ENCODE peak calls at places on chromosomes 2 and 18, in ten cellular contexts. D is islet precursor cell, L is kidney epithelial cell, Y is HAP-1, P is T follicular helper cell, A is EH, I is NCI-H460, X is neuronal stem cell, V is 8988T, U is type B pancreatic cell. K is an unnamed sample.

GRCh38 chr2:235562065-235562747 is 68.4 kb downstream of the AGAP1 start:
- DNase-seq in D (no peak), L (no peak), Y (no peak), P (no peak), A (no peak), I (no peak), X (no peak), V (no peak), U (no peak), K (no peak)

GRCh38 chr2:36174920-36175319 is 180.7 kb upstream of the CRIM1 start:
- DNase-seq in D (no peak), L (no peak), Y (no peak), P (no peak), A (no peak), I (no peak), X (no peak), V (no peak), U (no peak), K (no peak)

GRCh38 chr18:78826631-78827030 is 153.0 kb upstream of the SALL3 start:
- DNase-seq in D (peak), L (no peak), Y (no peak), P (no peak), A (no peak), I (no peak), X (no peak), V (no peak), U (peak), K (no peak)

GRCh38 chr2:10548626-10549025 is 100.5 kb upstream of the ODC1 start:
- DNase-seq in D (peak), L (no peak), Y (no peak), P (no peak), A (peak), I (no peak), X (no peak), V (no peak), U (no peak), K (peak)

GRCh38 chr2:133167990-133168389 is 400.3 kb downstream of the NCKAP5 start:
- DNase-seq in D (peak), L (no peak), Y (no peak), P (no peak), A (peak), I (no peak), X (no peak), V (no peak), U (no peak), K (no peak)

GRCh38 chr2:26184555-26185303 is 11.8 kb downstream of the GAREM2 start:
- DNase-seq in D (peak), L (peak), Y (peak), P (peak), A (peak), I (peak), X (peak), V (peak), U (no peak), K (peak)

GRCh38 chr2:73939419-73939818 is 12.7 kb downstream of the DGUOK start:
- DNase-seq in D (peak), L (no peak), Y (no peak), P (no peak), A (peak), I (no peak), X (no peak), V (no peak), U (no peak), K (peak)

GRCh38 chr2:174761837-174762236 is 2.4 kb downstream of the CHRNA1 start:
- DNase-seq in D (no peak), L (no peak), Y (no peak), P (no peak), A (peak), I (no peak), X (no peak), V (no peak), U (no peak), K (peak)

GRCh38 chr2:28406276-28407096 is 13.8 kb downstream of the FOSL2 start:
- DNase-seq in D (peak), L (no peak), Y (no peak), P (no peak), A (peak), I (no peak), X (no peak), V (no peak), U (no peak), K (peak)

GRCh38 chr2:197576631-197577030 is 60.8 kb downstream of the MOB4 start:
- DNase-seq in D (no peak), L (no peak), Y (no peak), P (no peak), A (peak), I (peak), X (no peak), V (no peak), U (no peak), K (peak)

GRCh38 chr2:241848761-241849615 is 9.7 kb downstream of the PDCD1 start:
- DNase-seq in D (peak), L (no peak), Y (no peak), P (no peak), A (no peak), I (no peak), X (no peak), V (no peak), U (peak), K (no peak)

GRCh38 chr2:100615471-100615870 is 52.7 kb downstream of the PDCL3 start:
- DNase-seq in D (peak), L (no peak), Y (no peak), P (no peak), A (no peak), I (no peak), X (no peak), V (no peak), U (peak), K (no peak)

GRCh38 chr2:120210234-120210781 is 12.9 kb downstream of the TMEM185B start:
- DNase-seq in D (no peak), L (no peak), Y (no peak), P (no peak), A (no peak), I (no peak), X (no peak), V (no peak), U (no peak), K (no peak)

GRCh38 chr2:104919127-104919526 is 65.2 kb downstream of the POU3F3 start:
- DNase-seq in D (no peak), L (no peak), Y (no peak), P (no peak), A (no peak), I (no peak), X (no peak), V (no peak), U (no peak), K (peak)

GRCh38 chr2:148455791-148456190 is 188.8 kb upstream of the EPC2 start:
- DNase-seq in D (no peak), L (no peak), Y (no peak), P (no peak), A (peak), I (no peak), X (no peak), V (no peak), U (no peak), K (no peak)

GRCh38 chr18:65435529-65435928 is 315.3 kb upstream of the CDH7 start:
- DNase-seq in D (no peak), L (no peak), Y (no peak), P (no peak), A (no peak), I (no peak), X (no peak), V (no peak), U (no peak), K (no peak)

GRCh38 chr2:239177908-239178307 is 222.9 kb downstream of the HDAC4 start:
- DNase-seq in D (peak), L (no peak), Y (no peak), P (no peak), A (no peak), I (no peak), X (no peak), V (no peak), U (peak), K (no peak)

GRCh38 chr18:11998182-11998581 is 16.9 kb downstream of the IMPA2 start:
- DNase-seq in D (peak), L (no peak), Y (no peak), P (no peak), A (no peak), I (no peak), X (no peak), V (no peak), U (no peak), K (peak)

GRCh38 chr2:119659601-119660342 is 19.2 kb upstream of the TMEM177 start:
- DNase-seq in D (no peak), L (no peak), Y (peak), P (no peak), A (peak), I (peak), X (peak), V (no peak), U (no peak), K (peak)

GRCh38 chr18:43952398-43952797 is 675.1 kb upstream of the SYT4 start:
- DNase-seq in D (no peak), L (no peak), Y (no peak), P (no peak), A (no peak), I (no peak), X (no peak), V (no peak), U (no peak), K (no peak)

GRCh38 chr2:32937602-32938450 is 8.9 kb upstream of the LTBP1 start:
- DNase-seq in D (peak), L (no peak), Y (no peak), P (no peak), A (peak), I (no peak), X (no peak), V (no peak), U (no peak), K (peak)

GRCh38 chr18:49856531-49856930 is 43.2 kb upstream of the ACAA2 start:
- DNase-seq in D (no peak), L (no peak), Y (no peak), P (no peak), A (no peak), I (no peak), X (no peak), V (no peak), U (no peak), K (no peak)

GRCh38 chr2:128237911-128238697 is 80.6 kb downstream of the HS6ST1 start:
- DNase-seq in D (no peak), L (no peak), Y (no peak), P (no peak), A (no peak), I (no peak), X (no peak), V (no peak), U (no peak), K (no peak)

GRCh38 chr2:29293830-29294438 is 178.7 kb downstream of the CLIP4 start:
- DNase-seq in D (peak), L (no peak), Y (peak), P (no peak), A (peak), I (peak), X (peak), V (no peak), U (no peak), K (peak)

GRCh38 chr2:238024986-238025385 is 35.8 kb upstream of the SCLY start:
- DNase-seq in D (no peak), L (no peak), Y (no peak), P (no peak), A (peak), I (no peak), X (no peak), V (no peak), U (peak), K (peak)

GRCh38 chr2:18588049-18588448 is 1.3 kb downstream of the NT5C1B start:
- DNase-seq in D (no peak), L (no peak), Y (no peak), P (no peak), A (peak), I (no peak), X (no peak), V (no peak), U (no peak), K (no peak)

GRCh38 chr18:25350561-25351201 is 1.3 kb downstream of the ZNF521 start:
- DNase-seq in D (peak), L (no peak), Y (no peak), P (no peak), A (peak), I (no peak), X (peak), V (peak), U (peak), K (peak)

GRCh38 chr2:69612197-69612596 is 31.3 kb downstream of the AAK1 start:
- DNase-seq in D (no peak), L (no peak), Y (no peak), P (no peak), A (no peak), I (no peak), X (no peak), V (no peak), U (no peak), K (no peak)

GRCh38 chr18:3985030-3985429 is 470.1 kb downstream of the DLGAP1 start:
- DNase-seq in D (no peak), L (no peak), Y (no peak), P (no peak), A (peak), I (no peak), X (no peak), V (no peak), U (no peak), K (peak)

GRCh38 chr2:164824865-164825264 is 16.8 kb downstream of the COBLL1 start:
- DNase-seq in D (no peak), L (no peak), Y (no peak), P (no peak), A (peak), I (no peak), X (no peak), V (no peak), U (no peak), K (peak)

GRCh38 chr2:159658887-159659437 is 42.6 kb upstream of the BAZ2B start:
- DNase-seq in D (no peak), L (no peak), Y (no peak), P (no peak), A (peak), I (no peak), X (no peak), V (no peak), U (no peak), K (no peak)

GRCh38 chr18:38250981-38251380 is 685.4 kb upstream of the CELF4 start:
- DNase-seq in D (peak), L (no peak), Y (no peak), P (no peak), A (no peak), I (no peak), X (no peak), V (no peak), U (no peak), K (no peak)

GRCh38 chr2:239283288-239283945 is 117.4 kb downstream of the HDAC4 start:
- DNase-seq in D (no peak), L (no peak), Y (no peak), P (no peak), A (no peak), I (no peak), X (no peak), V (no peak), U (no peak), K (no peak)

GRCh38 chr18:76943542-76944339 is 121.4 kb downstream of the ZNF236 start:
- DNase-seq in D (no peak), L (no peak), Y (no peak), P (no peak), A (peak), I (no peak), X (no peak), V (no peak), U (no peak), K (peak)

GRCh38 chr2:37600735-37601134 is 70.7 kb downstream of the CDC42EP3 start:
- DNase-seq in D (no peak), L (no peak), Y (no peak), P (no peak), A (no peak), I (no peak), X (no peak), V (no peak), U (no peak), K (no peak)